ENCODE peak calls at places on chromosomes 2 and 18, in six cellular contexts. H is SIG-M5; E is astrocyte of the spinal cord; X is iris pigment epithelial cell; L is effector memory CD4-positive, alpha-beta T cell; A is neural crest cell. V is an unnamed sample.

GRCh38 chr18:26304511-26304910 is 78.3 kb downstream of the TAF4B start:
- DNase-seq in H (no peak), E (no peak), X (no peak), L (no peak), A (no peak), V (no peak)

GRCh38 chr2:127100261-127101047 is 6.5 kb downstream of the BIN1 start:
- DNase-seq in H (no peak), E (no peak), X (peak), L (no peak), A (no peak), V (no peak)

GRCh38 chr18:21820035-21820810 is 79.6 kb downstream of the MIB1 start:
- DNase-seq in H (no peak), E (peak), X (peak), L (no peak), A (no peak), V (peak)

GRCh38 chr2:64276417-64277095 is 132.3 kb upstream of the PELI1 start:
- DNase-seq in H (no peak), E (no peak), X (peak), L (no peak), A (no peak), V (no peak)

GRCh38 chr2:202382684-202383083 is 6.6 kb downstream of the BMPR2 start:
- DNase-seq in H (no peak), E (no peak), X (no peak), L (no peak), A (no peak), V (no peak)

GRCh38 chr18:12639990-12640880 is 17.7 kb downstream of the SPIRE1 start:
- DNase-seq in H (no peak), E (peak), X (peak), L (no peak), A (no peak), V (no peak)

GRCh38 chr2:6968319-6969100 is 51.3 kb downstream of the RNF144A start:
- DNase-seq in H (no peak), E (peak), X (peak), L (no peak), A (no peak), V (no peak)

GRCh38 chr18:5513947-5514346 is 29.9 kb downstream of the EPB41L3 start:
- DNase-seq in H (no peak), E (no peak), X (no peak), L (no peak), A (no peak), V (no peak)

GRCh38 chr2:107801498-107801897 is 25.2 kb upstream of the RGPD4 start:
- DNase-seq in H (no peak), E (no peak), X (peak), L (no peak), A (no peak), V (no peak)

GRCh38 chr2:172877826-172878225 is 142.2 kb downstream of the RAPGEF4 start:
- DNase-seq in H (no peak), E (peak), X (peak), L (no peak), A (no peak), V (no peak)

GRCh38 chr2:71892132-71892730 is 255.4 kb downstream of the CYP26B1 start:
- DNase-seq in H (no peak), E (no peak), X (no peak), L (no peak), A (no peak), V (no peak)

GRCh38 chr2:28643324-28643723 is 108.3 kb upstream of the PPP1CB start:
- DNase-seq in H (no peak), E (no peak), X (no peak), L (no peak), A (no peak), V (no peak)

GRCh38 chr2:20661028-20661980 is 5.6 kb upstream of the GDF7 start:
- DNase-seq in H (no peak), E (peak), X (peak), L (peak), A (peak), V (peak)

GRCh38 chr2:136997550-136997949 is 232.2 kb downstream of the THSD7B start:
- DNase-seq in H (no peak), E (no peak), X (no peak), L (no peak), A (no peak), V (no peak)

GRCh38 chr2:44713170-44713569 is 228.3 kb upstream of the SIX3 start:
- DNase-seq in H (no peak), E (no peak), X (no peak), L (no peak), A (no peak), V (no peak)

GRCh38 chr2:196336715-196337617 is 165.6 kb upstream of the STK17B start:
- DNase-seq in H (no peak), E (peak), X (peak), L (no peak), A (no peak), V (no peak)

GRCh38 chr2:217951521-217952247 is 51.1 kb downstream of the TNS1 start:
- DNase-seq in H (no peak), E (no peak), X (no peak), L (no peak), A (no peak), V (no peak)

GRCh38 chr18:58196881-58197872 is 153.2 kb downstream of the NEDD4L start:
- DNase-seq in H (no peak), E (no peak), X (no peak), L (no peak), A (no peak), V (no peak)

GRCh38 chr2:6249557-6249956 is 557.4 kb downstream of the SOX11 start:
- DNase-seq in H (no peak), E (no peak), X (no peak), L (no peak), A (no peak), V (no peak)

GRCh38 chr2:27727257-27727656 is 44.3 kb upstream of the MRPL33 start:
- DNase-seq in H (no peak), E (no peak), X (peak), L (no peak), A (no peak), V (no peak)

GRCh38 chr2:9191044-9191481 is 15.5 kb upstream of the ASAP2 start:
- DNase-seq in H (no peak), E (peak), X (peak), L (no peak), A (peak), V (no peak)

GRCh38 chr2:63741884-63742583 is 99.7 kb upstream of the UGP2 start:
- DNase-seq in H (no peak), E (peak), X (peak), L (no peak), A (no peak), V (no peak)

GRCh38 chr2:103627301-103627700 is 865.5 kb downstream of the TMEM182 start:
- DNase-seq in H (no peak), E (no peak), X (no peak), L (no peak), A (no peak), V (no peak)

GRCh38 chr2:30276455-30276911 is 45.1 kb downstream of the LBH start:
- DNase-seq in H (no peak), E (no peak), X (no peak), L (no peak), A (no peak), V (no peak)

GRCh38 chr2:61763605-61764034 is 90.2 kb downstream of the FAM161A start:
- DNase-seq in H (no peak), E (peak), X (peak), L (no peak), A (peak), V (peak)

GRCh38 chr2:161471631-161472030 is 55.5 kb downstream of the TBR1 start:
- DNase-seq in H (no peak), E (no peak), X (no peak), L (no peak), A (no peak), V (no peak)

GRCh38 chr2:115491394-115491793 is 1049.0 kb downstream of the DPP10 start:
- DNase-seq in H (no peak), E (no peak), X (no peak), L (no peak), A (no peak), V (no peak)

GRCh38 chr2:43224571-43225092 is 1.8 kb downstream of the ZFP36L2 start:
- DNase-seq in H (no peak), E (no peak), X (peak), L (peak), A (peak), V (no peak)

GRCh38 chr2:25339791-25340339 is 1.9 kb downstream of the DNMT3A start:
- DNase-seq in H (no peak), E (no peak), X (no peak), L (no peak), A (no peak), V (no peak)

GRCh38 chr2:215718890-215719289 is 283.0 kb upstream of the FN1 start:
- DNase-seq in H (no peak), E (no peak), X (no peak), L (no peak), A (no peak), V (no peak)

GRCh38 chr2:55425449-55425848 is 5.8 kb upstream of the CCDC88A start:
- DNase-seq in H (peak), E (peak), X (peak), L (no peak), A (no peak), V (peak)